ENCODE peak calls at places on chromosomes 2 and 18, in five cellular contexts. W is ovary; G is lower lobe of right lung; V is HCT116; E is CD8-positive, alpha-beta T cell. L is an unnamed sample.

GRCh38 chr2:177724398-177725287 is 332.1 kb downstream of the AGPS start:
- DNase-seq in G (no peak), E (peak; percentile 10), W (peak; percentile 39), V (peak; percentile 27), L (peak; percentile 55)

GRCh38 chr2:20507166-20507692 is 60.4 kb downstream of the RHOB start:
- DNase-seq in V (no peak), W (no peak), G (no peak), E (no peak), L (no peak)

GRCh38 chr2:133166024-133166423 is 402.2 kb downstream of the NCKAP5 start:
- DNase-seq in V (no peak), E (no peak), G (no peak), W (no peak), L (no peak)

GRCh38 chr2:128531856-128532255 is 213.2 kb upstream of the HS6ST1 start:
- DNase-seq in W (no peak), V (no peak), E (no peak), G (no peak), L (no peak)

GRCh38 chr2:110713508-110714362 is 18.6 kb upstream of the ACOXL start:
- DNase-seq in E (no peak), W (no peak), G (no peak), V (no peak), L (no peak)

GRCh38 chr18:53153281-53153680 is 813.3 kb downstream of the DCC start:
- DNase-seq in E (no peak), V (no peak), G (no peak), W (no peak), L (no peak)

GRCh38 chr2:100902833-100903405 is 83.0 kb downstream of the NPAS2 start:
- DNase-seq in W (no peak), E (no peak), G (no peak), V (peak; percentile 85), L (no peak)

GRCh38 chr2:19837235-19837766 is 64.5 kb downstream of the TTC32 start:
- DNase-seq in G (no peak), W (no peak), E (no peak), V (no peak), L (no peak)

GRCh38 chr2:63007813-63008458 is 42.7 kb upstream of the OTX1 start:
- DNase-seq in G (no peak), W (no peak), E (no peak), V (no peak), L (no peak)

GRCh38 chr2:171670655-171671054 is 16.6 kb upstream of the DYNC1I2 start:
- DNase-seq in W (no peak), E (no peak), V (no peak), G (no peak), L (no peak)

DNA sequence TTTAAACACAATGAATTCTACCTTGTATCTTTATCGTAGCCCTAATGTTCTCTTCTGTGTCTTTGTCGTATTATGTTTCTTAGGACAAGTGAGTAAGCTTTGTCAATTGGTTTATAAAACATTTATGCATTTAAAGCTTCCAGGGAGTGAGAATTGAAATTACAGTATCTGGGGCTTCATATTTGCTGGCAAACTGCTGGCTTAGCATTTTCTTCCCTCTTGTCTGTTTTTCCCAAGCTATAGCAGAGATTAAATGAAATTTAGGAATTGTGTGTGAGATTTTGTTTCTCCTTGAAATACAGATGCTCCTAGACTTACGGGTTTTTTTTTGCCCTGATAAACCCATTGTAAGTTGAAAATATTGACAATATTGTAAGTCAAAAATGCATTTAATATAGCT is 73.3 kb downstream of the FMNL2 start:
- DNase-seq in E (no peak), V (no peak), W (no peak), G (no peak), L (no peak)
- H3K4me1 ChIP-seq in E (no peaks in the 10 kb centered on the region), V (peaks cover 56% of the 10 kb centered on the region), W (peaks cover 12% of the 10 kb centered on the region), G (peaks cover 69% of the 10 kb centered on the region), L (peaks cover 3% of the 10 kb centered on the region)

DNA sequence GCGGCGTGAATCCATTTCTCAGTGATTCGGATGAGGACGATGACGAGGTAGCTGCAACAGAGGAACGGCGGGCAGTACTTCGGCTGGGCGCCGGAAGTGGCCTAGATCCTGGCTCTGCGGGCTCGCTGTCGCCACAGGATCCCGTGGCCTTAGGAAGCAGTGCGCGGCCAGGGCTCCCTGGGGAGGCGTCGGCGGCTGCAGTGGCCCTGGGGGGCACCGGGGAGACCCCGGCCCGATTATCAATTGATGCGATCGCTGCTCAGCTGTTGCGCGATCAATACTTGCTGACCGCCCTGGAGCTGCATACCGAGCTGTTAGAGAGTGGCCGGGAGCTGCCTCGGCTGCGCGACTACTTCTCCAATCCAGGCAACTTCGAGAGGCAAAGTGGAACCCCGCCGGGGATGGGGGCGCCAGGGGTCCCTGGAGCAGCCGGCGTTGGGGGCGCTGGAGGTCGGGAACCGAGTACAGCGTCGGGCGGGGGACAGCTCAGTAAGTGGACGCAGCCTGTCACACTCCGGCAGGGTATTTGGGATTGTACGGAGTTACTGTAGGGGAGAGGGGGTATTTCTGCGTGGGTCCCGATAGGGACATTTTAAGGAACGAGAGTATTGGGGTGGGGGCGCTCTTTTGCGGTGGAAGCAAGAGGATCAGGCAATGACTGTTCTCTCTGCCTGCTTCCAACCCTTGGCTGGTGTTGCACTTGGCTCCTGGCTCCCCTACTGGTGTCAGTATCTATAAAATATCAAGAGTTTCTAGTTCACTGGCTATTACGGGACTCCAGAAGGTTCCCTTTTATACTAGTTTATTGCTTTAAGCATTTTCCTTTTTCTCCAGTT is 706 bp downstream of the RELCH start:
- DNase-seq in V (no peak), G (peak; percentile 63), W (no peak), E (no peak), L (no peak)
- H3K9me3 ChIP-seq in V (no peaks in the 10 kb centered on the region), G (no peaks in the 10 kb centered on the region), W (no peaks in the 10 kb centered on the region), E (no peaks in the 10 kb centered on the region), L (no peaks in the 10 kb centered on the region)

GRCh38 chr2:45763256-45763655 is 111.8 kb downstream of the PRKCE start:
- DNase-seq in E (no peak), W (no peak), V (no peak), G (no peak), L (no peak)
- H3K4me1 ChIP-seq in E (no peaks in the 10 kb centered on the region), W (peaks cover 4% of the 10 kb centered on the region), V (no peaks in the 10 kb centered on the region), G (peaks cover 40% of the 10 kb centered on the region), L (peaks cover 5% of the 10 kb centered on the region)

DNA sequence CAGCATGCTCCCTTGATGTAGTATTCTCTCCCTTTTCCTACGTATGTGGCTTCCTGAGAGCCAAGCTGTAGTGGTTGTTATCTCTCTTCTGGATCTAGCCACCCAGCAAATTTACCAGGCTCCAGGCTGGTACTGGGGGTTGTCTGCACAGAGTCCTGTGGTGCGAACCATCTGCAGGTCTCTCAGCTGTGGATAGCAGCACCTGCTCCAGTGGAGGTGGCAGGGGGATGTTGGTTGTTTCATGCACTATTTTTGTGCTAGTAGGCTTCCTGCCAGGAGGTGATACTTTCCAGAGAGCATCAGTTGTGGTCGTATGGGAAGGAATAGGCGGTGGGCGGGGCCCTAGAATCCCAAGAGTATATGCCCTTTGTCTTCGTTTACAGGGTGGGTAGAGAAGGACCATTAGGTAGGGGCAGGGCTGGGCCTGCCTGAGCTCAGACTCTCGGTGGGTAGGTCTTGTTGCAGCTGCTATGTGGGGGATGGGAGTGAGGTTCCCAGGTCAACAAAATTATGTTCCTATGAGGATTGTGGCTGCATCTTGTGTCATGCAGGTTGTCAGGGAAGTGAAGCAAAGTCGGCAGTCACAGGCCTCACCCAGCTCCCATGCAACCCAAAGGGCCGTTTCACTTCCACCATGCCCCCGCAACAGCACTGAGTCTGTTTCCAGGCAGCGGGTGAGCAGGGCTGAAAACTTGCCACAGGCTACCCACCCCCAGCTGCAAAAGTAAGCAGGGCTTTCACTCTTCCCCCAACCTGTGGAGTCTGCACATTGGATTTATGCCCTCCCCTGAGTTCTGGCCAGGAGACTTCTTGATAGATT is 1139.5 kb downstream of the BCL11A start:
- DNase-seq in V (no peak), G (no peak), W (no peak), E (no peak), L (no peak)
- H3K9me3 ChIP-seq in V (peaks cover 8% of the 10 kb centered on the region), G (peaks cover 11% of the 10 kb centered on the region), W (no peaks in the 10 kb centered on the region), E (no peaks in the 10 kb centered on the region), L (no peaks in the 10 kb centered on the region)

GRCh38 chr2:241887806-241888522 is 18.4 kb downstream of the RTP5 start:
- DNase-seq in E (no peak), W (no peak), G (no peak), V (no peak), L (no peak)

GRCh38 chr2:241885701-241886643 is 16.4 kb downstream of the RTP5 start:
- DNase-seq in W (no peak), V (no peak), E (no peak), G (no peak), L (no peak)

GRCh38 chr2:241884951-241885700 is 15.6 kb downstream of the RTP5 start:
- DNase-seq in G (no peak), V (no peak), E (no peak), W (no peak), L (no peak)

GRCh38 chr2:241888641-241889040 is 19.1 kb downstream of the RTP5 start:
- DNase-seq in G (no peak), V (no peak), E (no peak), W (no peak), L (no peak)

GRCh38 chr2:241886840-241887447 is 17.4 kb downstream of the RTP5 start:
- DNase-seq in W (no peak), G (no peak), E (no peak), V (no peak), L (no peak)
- H3K4me1 ChIP-seq in W (peaks cover 7% of the 10 kb centered on the region), G (peaks cover 14% of the 10 kb centered on the region), E (peaks cover 17% of the 10 kb centered on the region), V (peaks cover 12% of the 10 kb centered on the region), L (no peaks in the 10 kb centered on the region)

GRCh38 chr2:239897596-239898235 is 127.4 kb downstream of the NDUFA10 start:
- DNase-seq in G (no peak), E (no peak), W (no peak), V (no peak), L (peak; percentile 39)
- H3K9me3 ChIP-seq in G (no peaks in the 10 kb centered on the region), E (no peaks in the 10 kb centered on the region), W (no peaks in the 10 kb centered on the region), V (no peaks in the 10 kb centered on the region), L (no peaks in the 10 kb centered on the region)

GRCh38 chr2:75710220-75710576 is 517 bp downstream of the GCFC2 start:
- DNase-seq in W (no peak), E (no peak), V (no peak), G (no peak), L (no peak)

GRCh38 chr2:75705921-75706320 is 4.8 kb downstream of the GCFC2 start:
- DNase-seq in V (no peak), W (no peak), E (no peak), G (no peak), L (no peak)

GRCh38 chr2:75710577-75711253 is at the start of gene GCFC2:
- DNase-seq in W (peak; percentile 86), V (peak; percentile 73), G (peak; percentile 94), E (peak; percentile 76), L (peak; percentile 96)

GRCh38 chr2:75707901-75708300 is 2.8 kb downstream of the GCFC2 start:
- DNase-seq in V (no peak), G (no peak), E (no peak), W (no peak), L (no peak)

DNA sequence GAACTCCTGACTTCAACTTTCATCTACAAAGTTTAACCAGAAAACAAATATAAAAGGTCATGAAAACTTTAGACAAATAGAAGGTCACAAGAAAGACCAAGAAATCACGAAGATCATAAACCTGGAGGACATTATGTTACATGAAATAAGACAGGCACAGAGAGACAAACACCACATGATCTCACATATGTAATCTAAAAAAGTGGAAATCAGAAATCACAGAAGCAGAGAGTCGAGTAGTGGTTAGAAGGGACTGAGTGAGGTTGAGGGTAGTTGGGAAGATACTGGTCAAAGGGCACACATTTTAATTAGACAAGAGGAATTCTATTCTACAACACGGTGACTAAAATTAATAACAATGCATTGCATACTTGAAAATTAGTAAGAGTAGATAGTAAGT is 1.4 kb downstream of the GCFC2 start:
- DNase-seq in W (no peak), G (no peak), V (no peak), E (no peak), L (no peak)
- H3K4me1 ChIP-seq in W (peaks cover 1% of the 10 kb centered on the region), G (peaks cover 16% of the 10 kb centered on the region), V (peaks cover 21% of the 10 kb centered on the region), E (peaks cover 21% of the 10 kb centered on the region), L (no peaks in the 10 kb centered on the region)

GRCh38 chr2:2838548-2838845 is 507.4 kb upstream of the MYT1L start:
- DNase-seq in G (no peak), E (no peak), W (no peak), V (no peak), L (no peak)
- H3K9me3 ChIP-seq in G (no peaks in the 10 kb centered on the region), E (no peaks in the 10 kb centered on the region), W (no peaks in the 10 kb centered on the region), V (no peaks in the 10 kb centered on the region), L (no peaks in the 10 kb centered on the region)

L was measured in aorta.